ENCODE peak calls at places on chromosomes 6 and 20, in seven cellular contexts. R, S, V, X, G, M and O are unnamed samples.

GRCh38 chr20:64257107-64257757 is 1.7 kb downstream of the PCMTD2 start:
- DNase-seq in G (no peak), S (no peak), X (no peak), M (no peak), V (no peak), R (no peak), O (no peak)

GRCh38 chr6:15485875-15486274 is 177.0 kb downstream of the DTNBP1 start:
- DNase-seq in R (no peak), X (no peak), V (no peak), S (no peak), G (no peak), M (no peak), O (no peak)

GRCh38 chr6:142796571-142796970 is 148.4 kb downstream of the HIVEP2 start:
- DNase-seq in S (no peak), G (no peak), M (no peak), X (peak), V (no peak), R (no peak), O (no peak)

GRCh38 chr6:134714679-134715078 is 235.2 kb downstream of the ALDH8A1 start:
- DNase-seq in M (no peak), V (no peak), G (no peak), S (no peak), X (peak), R (no peak), O (no peak)

GRCh38 chr6:170280689-170281045 is 10.2 kb downstream of the DLL1 start:
- DNase-seq in M (no peak), V (no peak), R (no peak), S (no peak), X (no peak), G (no peak), O (no peak)

GRCh38 chr20:59988141-59988540 is 29.9 kb downstream of the CDH26 start:
- DNase-seq in R (no peak), X (no peak), S (no peak), V (no peak), G (no peak), M (no peak), O (no peak)

GRCh38 chr20:14657231-14657630 is 319.8 kb upstream of the FLRT3 start:
- DNase-seq in M (no peak), G (no peak), R (no peak), X (no peak), V (no peak), S (no peak), O (no peak)

GRCh38 chr6:5318617-5319016 is 57.3 kb downstream of the FARS2 start:
- DNase-seq in V (no peak), G (no peak), R (no peak), M (no peak), X (no peak), S (no peak), O (no peak)

GRCh38 chr20:16930656-16931055 is 182.5 kb downstream of the OTOR start:
- DNase-seq in G (no peak), M (no peak), S (no peak), X (no peak), R (no peak), V (no peak), O (no peak)

GRCh38 chr6:25286891-25287290 is 7.7 kb downstream of the CARMIL1 start:
- DNase-seq in M (no peak), X (no peak), V (no peak), G (no peak), S (no peak), R (no peak), O (no peak)

GRCh38 chr6:34237316-34237721 is 646 bp downstream of the HMGA1 start:
- DNase-seq in S (no peak), M (peak), G (no peak), X (no peak), V (no peak), R (peak), O (peak)

GRCh38 chr6:157209865-157210530 is 113.3 kb downstream of the TMEM242 start:
- DNase-seq in S (no peak), G (no peak), V (no peak), M (no peak), R (no peak), X (no peak), O (no peak)

GRCh38 chr6:64012351-64013060 is 376.9 kb downstream of the PHF3 start:
- DNase-seq in V (no peak), S (peak), X (peak), M (no peak), R (peak), G (no peak), O (no peak)

GRCh38 chr20:20498081-20498861 is 130.4 kb downstream of the INSM1 start:
- DNase-seq in G (no peak), X (peak), R (no peak), M (no peak), V (no peak), S (no peak), O (no peak)

GRCh38 chr20:53943522-53944291 is 126.7 kb downstream of the BCAS1 start:
- DNase-seq in X (peak), S (no peak), G (no peak), M (peak), R (no peak), V (peak), O (peak)

GRCh38 chr20:5719861-5720401 is 30.3 kb upstream of the SHLD1 start:
- DNase-seq in X (peak), R (no peak), S (no peak), V (no peak), M (no peak), G (no peak), O (no peak)

GRCh38 chr6:70998148-70998547 is 41.3 kb upstream of the B3GAT2 start:
- DNase-seq in S (no peak), V (no peak), R (no peak), X (no peak), G (no peak), M (no peak), O (no peak)

GRCh38 chr20:58722877-58723627 is 30.5 kb downstream of the NPEPL1 start:
- DNase-seq in M (no peak), X (no peak), R (peak), V (no peak), S (no peak), G (no peak), O (no peak)

GRCh38 chr6:129699661-129700060 is 10.3 kb downstream of the ARHGAP18 start:
- DNase-seq in G (no peak), S (no peak), M (no peak), X (no peak), V (no peak), R (no peak), O (no peak)

GRCh38 chr6:29099190-29099589 is at the start of gene OR2J1:
- DNase-seq in V (no peak), X (no peak), M (no peak), G (no peak), R (no peak), S (no peak), O (no peak)

GRCh38 chr6:46039646-46040045 is 24.0 kb upstream of the CLIC5 start:
- DNase-seq in R (no peak), V (no peak), G (no peak), M (no peak), S (no peak), X (no peak), O (no peak)

GRCh38 chr20:1792274-1792673 is 102.9 kb upstream of the SIRPA start:
- DNase-seq in S (no peak), V (no peak), G (no peak), M (no peak), R (no peak), X (no peak), O (no peak)

GRCh38 chr6:152399409-152399808 is 237.8 kb downstream of the SYNE1 start:
- DNase-seq in G (no peak), X (no peak), V (no peak), S (no peak), M (no peak), R (no peak), O (no peak)

GRCh38 chr6:13272131-13273046 is 55.9 kb downstream of the TBC1D7 start:
- DNase-seq in R (peak), X (no peak), G (peak), M (peak), S (no peak), V (no peak), O (peak)
- TF ChIP-seq CTCF in R (no peak), X (no peak), G (no peak), M (no peak), S (no peak), V (no peak), O (no peak)

GRCh38 chr6:455835-456234 is 64.3 kb downstream of the IRF4 start:
- DNase-seq in M (no peak), G (no peak), R (no peak), V (no peak), S (no peak), X (no peak), O (no peak)
- TF ChIP-seq CTCF in M (no peak), G (no peak), R (no peak), V (no peak), S (no peak), X (no peak), O (no peak)

GRCh38 chr6:79812195-79812594 is 135.2 kb downstream of the ELOVL4 start:
- DNase-seq in R (no peak), G (no peak), M (no peak), X (no peak), S (peak), V (no peak), O (no peak)

GRCh38 chr6:79813143-79813542 is 134.2 kb downstream of the ELOVL4 start:
- DNase-seq in S (no peak), X (no peak), M (no peak), R (no peak), V (no peak), G (no peak), O (no peak)

GRCh38 chr6:79810153-79810806 is 137.1 kb downstream of the ELOVL4 start:
- DNase-seq in R (no peak), M (no peak), V (no peak), X (no peak), G (no peak), S (no peak), O (no peak)

GRCh38 chr6:79810878-79811277 is 136.5 kb downstream of the ELOVL4 start:
- DNase-seq in R (no peak), X (no peak), G (no peak), M (no peak), S (no peak), V (no peak), O (no peak)

GRCh38 chr6:79813854-79814477 is 133.4 kb downstream of the ELOVL4 start:
- DNase-seq in G (peak), V (peak), M (peak), X (peak), R (peak), S (peak), O (peak)
- TF ChIP-seq CTCF in G (peak), V (peak), M (peak), X (peak), R (peak), S (peak), O (peak)

GRCh38 chr6:69867075-69867911 is 937 bp downstream of the COL19A1 start:
- DNase-seq in G (no peak), M (peak), S (peak), V (peak), R (peak), X (peak), O (peak)

GRCh38 chr6:69871107-69871506 is 4.8 kb downstream of the COL19A1 start:
- DNase-seq in G (no peak), M (no peak), V (no peak), R (no peak), S (no peak), X (no peak), O (no peak)

GRCh38 chr6:69868961-69869360 is 2.6 kb downstream of the COL19A1 start:
- DNase-seq in M (no peak), X (no peak), S (no peak), G (no peak), R (no peak), V (no peak), O (no peak)

GRCh38 chr6:69866351-69867074 is at the start of gene COL19A1:
- DNase-seq in S (peak), X (peak), G (no peak), R (peak), M (peak), V (no peak), O (peak)

DNA sequence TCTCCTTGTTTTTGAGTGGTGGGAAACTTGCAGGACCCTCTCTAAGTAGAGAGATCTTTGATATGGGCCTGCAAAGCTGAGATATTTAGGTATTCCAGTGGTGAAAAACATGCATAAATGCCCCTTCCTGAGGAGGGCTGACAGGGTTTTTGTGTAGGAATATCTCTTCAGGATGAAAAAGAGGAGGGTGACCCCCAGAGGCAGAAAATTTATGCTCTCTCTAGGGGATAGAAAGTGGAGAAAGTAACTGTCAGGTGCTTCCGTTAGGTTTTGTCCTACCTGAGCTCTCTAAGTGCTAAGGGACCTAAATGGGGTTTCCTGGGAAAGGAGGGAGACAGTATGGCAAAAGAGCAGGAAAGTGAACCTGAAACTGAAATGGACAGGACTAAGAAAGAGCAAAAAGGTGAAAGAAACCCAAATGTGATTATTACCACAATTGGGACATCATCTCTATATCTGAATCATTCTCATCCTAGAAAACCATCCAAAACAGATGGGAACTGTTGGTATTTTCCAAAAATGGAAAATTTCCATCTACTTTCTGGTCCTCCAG is 2.0 kb downstream of the COL19A1 start:
- DNase-seq in V (no peak), R (no peak), X (no peak), M (peak), G (no peak), S (no peak), O (no peak)
- TF ChIP-seq CTCF in V (no peak), R (no peak), X (no peak), M (no peak), G (no peak), S (no peak), O (no peak)

DNA sequence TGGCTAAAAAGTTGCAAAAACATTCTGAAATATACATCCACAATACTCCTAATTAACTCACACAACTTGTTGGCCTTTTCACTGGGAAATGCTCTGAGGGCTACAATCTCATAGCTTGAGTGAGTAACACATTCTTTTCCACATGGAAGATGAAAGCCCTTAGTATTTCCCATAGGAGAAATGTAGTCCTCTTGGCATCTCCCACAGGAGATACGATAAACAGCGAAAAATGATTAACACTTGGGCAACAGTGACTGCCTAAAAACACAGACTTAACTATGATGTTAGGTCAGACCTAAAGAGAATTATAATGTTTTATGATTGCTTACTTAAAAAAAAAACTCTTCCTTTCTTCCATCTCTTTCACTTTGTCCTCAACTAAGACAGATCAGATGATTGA is 9.0 kb downstream of the MYLK4 start:
- DNase-seq in M (no peak), X (no peak), G (no peak), V (no peak), S (no peak), R (no peak), O (no peak)
- TF ChIP-seq CTCF in M (no peak), X (no peak), G (no peak), V (no peak), S (no peak), R (no peak), O (no peak)

DNA sequence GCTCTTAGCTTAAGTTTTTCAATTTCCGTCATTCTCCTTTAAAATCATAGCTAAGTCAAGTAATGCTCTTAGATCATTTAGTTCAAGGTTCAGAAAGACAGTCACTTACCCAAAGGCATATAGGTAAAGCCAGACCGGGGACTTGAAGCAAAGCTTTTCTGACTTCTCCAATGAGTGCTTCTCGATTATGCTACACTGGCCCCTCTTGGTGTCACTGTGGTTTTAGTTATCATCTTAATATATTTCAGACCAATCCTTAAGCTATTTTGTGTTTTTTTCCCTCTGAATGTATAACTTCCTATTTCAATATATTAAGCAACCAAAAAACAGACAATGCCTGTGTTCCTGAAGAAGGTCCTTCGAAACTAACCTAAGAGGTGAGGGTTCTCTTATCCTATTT is 3.8 kb downstream of the PRDM1 start:
- DNase-seq in X (peak), M (no peak), S (no peak), G (no peak), R (no peak), V (no peak), O (no peak)
- TF ChIP-seq CTCF in X (no peak), M (no peak), S (no peak), G (no peak), R (no peak), V (no peak), O (no peak)